ENCODE peak calls at places on chromosomes 3 and 15, in four cellular contexts. Q is HCT116, Y is K562, F is SK-N-SH. V is an unnamed sample.

GRCh38 chr3:95815828-95816227 is 998.6 kb upstream of the EPHA6 start:
- DNase-seq in Q (no peak), Y (no peak), F (no peak), V (no peak)

GRCh38 chr15:63226966-63227401 is 37.6 kb downstream of the RAB8B start:
- DNase-seq in Q (no peak), Y (peak), F (no peak), V (no peak)

GRCh38 chr3:69433016-69433937 is 47.4 kb upstream of the FRMD4B start:
- DNase-seq in Q (no peak), Y (no peak), F (no peak), V (no peak)

GRCh38 chr3:123605789-123606234 is 21.0 kb upstream of the HACD2 start:
- DNase-seq in Q (peak), Y (peak), F (no peak), V (no peak)

GRCh38 chr15:31365655-31366127 is 39.1 kb downstream of the KLF13 start:
- DNase-seq in Q (no peak), Y (peak), F (peak), V (no peak)

GRCh38 chr3:188387921-188388320 is 234.0 kb downstream of the LPP start:
- DNase-seq in Q (no peak), Y (no peak), F (no peak), V (no peak)

GRCh38 chr3:30779686-30780287 is 114.7 kb downstream of the GADL1 start:
- DNase-seq in Q (peak), Y (peak), F (peak), V (peak)

GRCh38 chr3:40719660-40720287 is 195.0 kb downstream of the ZNF621 start:
- DNase-seq in Q (peak), Y (peak), F (no peak), V (peak)

GRCh38 chr3:40924559-40925058 is 274.7 kb upstream of the CTNNB1 start:
- DNase-seq in Q (no peak), Y (no peak), F (no peak), V (no peak)

GRCh38 chr3:47407896-47408838 is 27.3 kb downstream of the PTPN23 start:
- DNase-seq in Q (no peak), Y (no peak), F (no peak), V (no peak)

GRCh38 chr15:40438712-40439111 is 2.0 kb upstream of the BAHD1 start:
- DNase-seq in Q (no peak), Y (no peak), F (no peak), V (no peak)

GRCh38 chr3:72100062-72100511 is 315.1 kb upstream of the PROK2 start:
- DNase-seq in Q (no peak), Y (no peak), F (peak), V (no peak)

GRCh38 chr3:45962033-45962432 is 18.8 kb downstream of the CXCR6 start:
- DNase-seq in Q (no peak), Y (no peak), F (no peak), V (no peak)

GRCh38 chr15:71532994-71533393 is 277.4 kb upstream of the NR2E3 start:
- DNase-seq in Q (peak), Y (peak), F (peak), V (peak)

GRCh38 chr15:43877371-43877770 is 50.6 kb downstream of the WDR76 start:
- DNase-seq in Q (no peak), Y (no peak), F (no peak), V (no peak)

GRCh38 chr15:33534642-33535041 is 223.9 kb downstream of the RYR3 start:
- DNase-seq in Q (no peak), Y (no peak), F (no peak), V (no peak)

GRCh38 chr3:87354399-87354798 is 78.0 kb upstream of the POU1F1 start:
- DNase-seq in Q (no peak), Y (no peak), F (no peak), V (no peak)

GRCh38 chr3:47057212-47057671 is 77.8 kb downstream of the NBEAL2 start:
- DNase-seq in Q (no peak), Y (no peak), F (no peak), V (no peak)

GRCh38 chr15:27671794-27672438 is 427.2 kb downstream of the OCA2 start:
- DNase-seq in Q (no peak), Y (no peak), F (no peak), V (no peak)

GRCh38 chr3:150763841-150764483 is 993 bp upstream of the SIAH2 start:
- DNase-seq in Q (peak), Y (peak), F (peak), V (peak)

GRCh38 chr15:64690008-64690407 is 85.4 kb downstream of the RBPMS2 start:
- DNase-seq in Q (no peak), Y (no peak), F (no peak), V (no peak)

GRCh38 chr3:4845882-4846281 is 133.4 kb upstream of the BHLHE40 start:
- DNase-seq in Q (no peak), Y (no peak), F (no peak), V (no peak)

GRCh38 chr15:68385240-68385561 is 46.8 kb downstream of the ITGA11 start:
- DNase-seq in Q (no peak), Y (no peak), F (no peak), V (no peak)

GRCh38 chr15:68385671-68386586 is 46.0 kb downstream of the ITGA11 start:
- DNase-seq in Q (no peak), Y (no peak), F (no peak), V (no peak)

GRCh38 chr15:68386587-68387287 is 45.2 kb downstream of the ITGA11 start:
- DNase-seq in Q (no peak), Y (no peak), F (no peak), V (no peak)

GRCh38 chr15:68389041-68389930 is 42.7 kb downstream of the ITGA11 start:
- DNase-seq in Q (no peak), Y (no peak), F (no peak), V (no peak)

DNA sequence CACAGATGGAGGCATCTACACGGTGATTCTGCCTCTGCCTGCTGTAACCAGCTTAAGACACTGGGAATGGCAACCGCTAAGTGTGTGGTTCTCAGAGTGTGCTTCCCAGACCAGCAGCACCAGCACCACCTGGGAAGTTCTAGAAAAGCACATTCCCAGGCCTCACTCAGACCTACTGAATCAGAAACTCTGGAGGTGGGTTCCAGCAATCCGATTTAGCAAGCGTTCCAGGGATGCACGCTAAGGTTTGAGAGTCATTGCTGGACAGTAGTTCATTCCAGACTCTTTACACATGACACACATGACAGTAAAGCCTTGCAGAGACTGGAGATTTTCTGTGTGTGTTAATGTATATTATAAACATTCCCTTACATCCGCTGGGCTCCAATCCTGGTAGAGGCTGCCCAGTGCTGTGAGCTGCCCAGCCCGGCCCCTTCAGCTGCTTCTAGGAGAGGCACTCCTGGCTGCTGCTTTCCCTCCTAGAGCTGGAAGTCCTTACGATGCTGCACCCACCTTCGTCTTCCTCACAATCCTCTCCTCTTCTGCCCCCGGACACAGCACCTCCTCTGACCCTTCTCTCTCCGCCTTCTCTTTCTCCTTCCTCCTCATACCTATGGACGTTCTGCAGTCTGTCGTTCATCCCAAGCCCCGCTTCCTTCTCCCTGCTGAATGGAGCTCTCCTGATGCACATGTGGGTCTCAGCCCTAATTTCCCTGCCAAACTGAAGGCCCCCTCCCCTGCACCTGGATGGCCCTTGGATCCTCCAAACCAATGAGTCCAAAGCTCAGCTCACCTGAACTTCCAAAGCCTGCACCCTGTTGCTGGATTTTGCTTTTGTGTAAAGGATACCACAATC is 44.4 kb downstream of the ITGA11 start:
- DNase-seq in Q (no peak), Y (no peak), F (no peak), V (no peak)
- TF ChIP-seq JUND in Q (no peak), Y (no peak), F (no peak), V (no peak)

GRCh38 chr15:66838671-66839239 is 136.7 kb downstream of the SMAD6 start:
- DNase-seq in Q (peak), Y (peak), F (peak), V (no peak)
- TF ChIP-seq JUND in Q (no peak), Y (no peak), F (no peak), V (no peak)

DNA sequence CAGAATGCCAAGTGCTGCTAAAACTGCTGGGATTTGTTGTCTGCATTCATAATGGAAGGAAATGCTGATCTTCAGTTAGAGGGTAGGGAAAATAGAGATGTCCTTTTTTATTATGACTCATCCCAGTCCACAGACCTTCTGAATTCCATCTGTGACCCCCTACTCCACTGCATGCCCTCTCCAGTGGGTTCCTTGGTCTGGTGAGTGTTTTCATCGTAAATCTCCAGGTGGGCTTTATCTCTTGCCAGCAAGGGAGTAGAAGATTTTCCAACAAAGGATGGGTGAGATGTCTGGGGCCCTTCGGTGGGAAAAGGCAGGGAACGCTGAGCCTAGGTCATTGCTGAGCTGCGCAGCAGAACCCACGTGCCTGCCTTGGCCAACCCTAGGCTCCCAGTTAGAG is 28.0 kb downstream of the CRABP1 start:
- DNase-seq in Q (no peak), Y (no peak), F (no peak), V (no peak)
- TF ChIP-seq JUND in Q (no peak), Y (no peak), F (no peak), V (no peak)

DNA sequence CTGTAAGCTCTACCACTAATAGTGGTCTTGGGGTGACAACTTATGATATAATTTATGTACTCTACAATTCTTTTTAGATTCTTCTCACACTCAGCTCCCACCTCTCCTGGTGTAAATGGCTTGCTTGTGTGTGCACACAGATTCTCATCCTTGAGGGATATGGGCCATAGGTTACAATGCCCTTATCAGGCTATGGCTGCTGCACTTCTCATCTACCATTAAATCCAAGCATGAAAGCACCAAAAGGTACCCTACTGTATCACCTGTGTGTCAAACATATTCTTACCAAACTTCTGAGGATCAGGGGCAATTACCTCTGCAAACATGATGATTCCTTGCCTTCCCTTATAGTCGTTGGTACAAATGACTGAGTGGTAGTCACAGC is 891.9 kb downstream of the SQOR start:
- DNase-seq in Q (no peak), Y (no peak), F (no peak), V (no peak)
- TF ChIP-seq JUND in Q (no peak), Y (no peak), F (no peak), V (no peak)

GRCh38 chr3:102114264-102114979 is 265.1 kb downstream of the NFKBIZ start:
- DNase-seq in Q (no peak), Y (no peak), F (no peak), V (no peak)
- TF ChIP-seq JUND in Q (no peak), Y (no peak), F (no peak), V (no peak)

GRCh38 chr15:101045236-101045646 is 126.1 kb downstream of the LRRK1 start:
- DNase-seq in Q (no peak), Y (no peak), F (no peak), V (no peak)
- TF ChIP-seq JUND in Q (no peak), Y (no peak), F (no peak), V (no peak)

GRCh38 chr3:28780480-28780879 is 431.9 kb upstream of the AZI2 start:
- DNase-seq in Q (no peak), Y (no peak), F (no peak), V (no peak)
- TF ChIP-seq JUND in Q (no peak), Y (no peak), F (no peak), V (no peak)

DNA sequence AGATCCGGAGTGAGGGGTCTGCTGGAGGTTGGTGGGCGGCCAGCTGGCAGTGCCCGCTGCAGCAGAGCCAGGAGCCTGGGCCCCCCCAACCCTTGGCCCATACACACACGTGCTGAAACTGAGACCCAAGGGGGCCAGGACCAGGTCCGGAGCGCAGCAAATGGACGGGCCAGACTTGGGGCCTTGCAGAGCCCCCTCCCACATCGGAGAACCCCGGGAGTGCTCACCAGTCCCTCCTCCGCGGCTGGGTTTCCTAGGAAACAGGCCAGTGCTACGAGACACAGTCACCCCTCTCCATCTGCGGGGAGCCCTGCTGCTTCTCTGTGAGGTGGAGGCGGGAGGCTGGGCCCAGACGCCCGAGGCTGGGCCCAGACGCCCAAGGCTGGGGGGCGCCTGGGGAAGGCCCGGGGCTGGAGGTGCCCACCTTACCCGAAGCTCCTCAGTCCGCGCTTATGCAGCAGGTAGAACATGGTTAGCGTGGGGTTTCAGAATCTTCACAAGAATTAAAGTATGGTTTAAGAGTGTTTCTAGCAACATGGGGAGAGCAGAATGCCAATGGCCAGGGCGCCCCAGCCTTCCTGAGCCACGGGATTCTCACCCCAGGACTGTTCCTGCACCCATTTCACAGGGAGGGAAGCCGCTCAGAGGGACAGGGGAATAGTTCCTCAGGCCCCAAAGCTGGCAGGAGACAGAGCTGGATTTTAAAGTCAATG is 135.0 kb upstream of the PRR20G start:
- DNase-seq in Q (no peak), Y (no peak), F (no peak), V (no peak)
- TF ChIP-seq JUND in Q (no peak), Y (no peak), F (no peak), V (no peak)

V was measured in T47D.